ENCODE peak calls at places on chromosomes 13 and 19, in ten cellular contexts. G is cardiac fibroblast, Q is AG10803, W is neural progenitor cell, X is BJ, O is fibroblast of lung, Z is brain microvascular endothelial cell, J is lower lobe of right lung, F is endothelial cell, C is WTC11. R is an unnamed sample.

GRCh38 chr13:105464249-105464648 is 1071.2 kb downstream of the EFNB2 start:
- DNase-seq in G (no peak), Q (no peak), W (no peak), X (no peak), O (peak), Z (peak), J (no peak), F (no peak), C (no peak), R (no peak)

GRCh38 chr19:19361075-19361594 is 40.5 kb downstream of the MAU2 start:
- DNase-seq in G (peak), Q (peak), W (peak), X (peak), O (peak), Z (peak), J (peak), F (peak), C (peak), R (peak)

GRCh38 chr19:55640043-55640576 is 692 bp upstream of the ZNF580 start:
- DNase-seq in G (peak), Q (peak), W (peak), X (no peak), O (peak), Z (peak), J (peak), F (no peak), C (peak), R (peak)

GRCh38 chr13:110635405-110636002 is 20.2 kb downstream of the NAXD start:
- DNase-seq in G (no peak), Q (no peak), W (no peak), X (no peak), O (no peak), Z (no peak), J (peak), F (no peak), C (no peak), R (no peak)

GRCh38 chr19:16325671-16326400 is 1.2 kb downstream of the KLF2 start:
- DNase-seq in G (peak), Q (peak), W (peak), X (no peak), O (peak), Z (no peak), J (peak), F (no peak), C (peak), R (no peak)

GRCh38 chr13:65260938-65261880 is 1968.9 kb downstream of the PCDH9 start:
- DNase-seq in G (peak), Q (no peak), W (no peak), X (no peak), O (no peak), Z (no peak), J (no peak), F (no peak), C (no peak), R (no peak)

GRCh38 chr19:35856546-35857149 is at the start of gene KIRREL2:
- DNase-seq in G (no peak), Q (no peak), W (peak), X (no peak), O (no peak), Z (no peak), J (no peak), F (peak), C (peak), R (no peak)

GRCh38 chr19:50204081-50204428 is 633 bp downstream of the MYH14 start:
- DNase-seq in G (no peak), Q (no peak), W (no peak), X (no peak), O (no peak), Z (no peak), J (no peak), F (no peak), C (no peak), R (no peak)

GRCh38 chr19:5801796-5802616 is 2.9 kb upstream of the NRTN start:
- DNase-seq in G (peak), Q (peak), W (peak), X (no peak), O (peak), Z (no peak), J (no peak), F (no peak), C (peak), R (peak)

GRCh38 chr13:106063591-106064308 is 471.7 kb downstream of the EFNB2 start:
- DNase-seq in G (peak), Q (peak), W (no peak), X (no peak), O (peak), Z (peak), J (no peak), F (no peak), C (no peak), R (peak)

GRCh38 chr19:41376998-41377365 is 649 bp downstream of the TMEM91 start:
- DNase-seq in G (no peak), Q (no peak), W (no peak), X (no peak), O (no peak), Z (no peak), J (peak), F (no peak), C (no peak), R (no peak)

GRCh38 chr13:48491423-48492122 is 41.3 kb downstream of the RCBTB2 start:
- DNase-seq in G (no peak), Q (peak), W (no peak), X (no peak), O (no peak), Z (no peak), J (no peak), F (no peak), C (no peak), R (no peak)

GRCh38 chr13:107817652-107818287 is 397.6 kb downstream of the LIG4 start:
- DNase-seq in G (no peak), Q (no peak), W (peak), X (no peak), O (no peak), Z (no peak), J (no peak), F (no peak), C (no peak), R (no peak)

GRCh38 chr13:84430015-84430414 is 547.7 kb upstream of the SLITRK1 start:
- DNase-seq in G (peak), Q (peak), W (no peak), X (peak), O (peak), Z (peak), J (no peak), F (no peak), C (no peak), R (peak)

GRCh38 chr19:2540646-2541454 is 64.9 kb downstream of the GADD45B start:
- DNase-seq in G (peak), Q (peak), W (peak), X (peak), O (peak), Z (peak), J (peak), F (peak), C (peak), R (peak)

GRCh38 chr13:32200741-32201140 is 114.4 kb downstream of the ZAR1L start:
- DNase-seq in G (peak), Q (peak), W (no peak), X (no peak), O (peak), Z (no peak), J (no peak), F (no peak), C (no peak), R (peak)

GRCh38 chr19:49344516-49345423 is 9.6 kb downstream of the CD37 start:
- DNase-seq in G (no peak), Q (no peak), W (peak), X (no peak), O (no peak), Z (no peak), J (no peak), F (no peak), C (no peak), R (no peak)

GRCh38 chr19:45144431-45145269 is 16.1 kb downstream of the NKPD1 start:
- DNase-seq in G (no peak), Q (no peak), W (no peak), X (no peak), O (no peak), Z (no peak), J (no peak), F (no peak), C (no peak), R (no peak)

GRCh38 chr19:13838071-13838942 is 38.6 kb upstream of the NANOS3 start:
- DNase-seq in G (peak), Q (no peak), W (no peak), X (no peak), O (no peak), Z (no peak), J (no peak), F (no peak), C (no peak), R (no peak)

GRCh38 chr13:35954207-35954560 is 177.0 kb downstream of the DCLK1 start:
- DNase-seq in G (no peak), Q (peak), W (no peak), X (no peak), O (no peak), Z (no peak), J (no peak), F (no peak), C (no peak), R (no peak)

GRCh38 chr13:114025432-114026127 is 51.7 kb upstream of the C13orf46 start:
- DNase-seq in G (peak), Q (peak), W (peak), X (no peak), O (peak), Z (peak), J (no peak), F (no peak), C (no peak), R (no peak)
- TF ChIP-seq CTCF in G (no peak), Q (peak), W (no peak), X (peak), O (no peak), Z (peak), J (no peak), F (no peak), C (no peak), R (no peak)

GRCh38 chr19:30695171-30695875 is 323.1 kb downstream of the ZNF536 start:
- DNase-seq in G (no peak), Q (no peak), W (peak), X (no peak), O (no peak), Z (no peak), J (no peak), F (peak), C (peak), R (no peak)
- TF ChIP-seq CTCF in G (no peak), Q (no peak), W (peak), X (peak), O (no peak), Z (peak), J (no peak), F (no peak), C (no peak), R (peak)

GRCh38 chr19:17726914-17727773 is 7.9 kb downstream of the MAP1S start:
- DNase-seq in G (no peak), Q (no peak), W (no peak), X (no peak), O (no peak), Z (no peak), J (no peak), F (no peak), C (no peak), R (no peak)

GRCh38 chr19:17726136-17726741 is 7.0 kb downstream of the MAP1S start:
- DNase-seq in G (no peak), Q (no peak), W (no peak), X (no peak), O (no peak), Z (no peak), J (no peak), F (no peak), C (no peak), R (no peak)

GRCh38 chr19:17724655-17725054 is 5.4 kb downstream of the MAP1S start:
- DNase-seq in G (no peak), Q (no peak), W (no peak), X (no peak), O (no peak), Z (no peak), J (no peak), F (no peak), C (no peak), R (no peak)

GRCh38 chr19:17727843-17728242 is 8.6 kb downstream of the MAP1S start:
- DNase-seq in G (no peak), Q (no peak), W (no peak), X (no peak), O (no peak), Z (no peak), J (no peak), F (no peak), C (no peak), R (no peak)

GRCh38 chr19:17725422-17726078 is 6.3 kb downstream of the MAP1S start:
- DNase-seq in G (no peak), Q (no peak), W (peak), X (no peak), O (no peak), Z (no peak), J (no peak), F (no peak), C (peak), R (no peak)
- TF ChIP-seq CTCF in G (peak), Q (peak), W (peak), X (peak), O (no peak), Z (peak), J (peak), F (peak), C (peak), R (peak)

DNA sequence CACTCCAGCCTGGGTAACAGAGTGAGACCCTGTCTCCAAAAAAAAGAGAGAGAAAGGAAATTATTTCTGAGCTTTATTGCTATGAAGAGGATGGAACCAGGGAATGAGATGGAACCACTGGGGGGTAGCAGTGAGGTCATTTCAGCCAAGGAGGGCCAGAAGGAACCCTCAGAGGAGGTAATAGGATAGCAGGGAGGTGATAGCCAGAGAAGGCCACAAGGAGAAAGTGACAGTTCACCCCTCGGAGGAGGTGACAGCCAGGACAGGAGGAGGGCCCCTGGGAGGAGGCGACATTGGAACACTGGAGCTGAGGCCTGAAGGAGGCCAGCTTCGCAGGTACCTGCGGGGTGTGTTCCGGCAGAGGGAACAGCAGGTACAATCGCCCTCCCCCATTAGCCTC is 695 bp upstream of the PGPEP1 start:
- DNase-seq in G (no peak), Q (no peak), W (peak), X (no peak), O (no peak), Z (no peak), J (no peak), F (no peak), C (peak), R (peak)
- TF ChIP-seq CTCF in G (no peak), Q (peak), W (peak), X (peak), O (peak), Z (peak), J (no peak), F (no peak), C (no peak), R (peak)

DNA sequence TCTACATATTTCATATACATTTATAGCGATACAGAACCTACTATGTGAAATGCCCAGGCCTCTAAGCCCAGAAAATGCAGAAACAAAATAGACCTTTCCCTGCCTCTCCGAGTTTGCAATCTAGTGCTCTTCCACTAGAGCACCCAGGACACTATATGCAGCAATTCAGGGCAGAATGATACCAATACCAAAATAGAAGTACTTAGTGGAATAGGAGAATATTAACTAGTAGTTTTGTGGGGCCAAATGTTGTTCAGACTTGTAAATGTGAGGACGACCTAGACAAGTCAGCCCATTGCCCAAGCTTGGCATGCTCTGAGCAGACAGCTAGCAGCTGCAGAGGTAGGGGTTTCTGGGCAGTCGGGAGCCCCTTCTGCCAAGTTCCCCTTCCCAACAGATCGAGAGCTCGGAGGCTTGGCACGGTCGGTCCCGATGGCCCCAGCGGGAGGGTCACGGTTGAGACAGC is 35.8 kb upstream of the FLT1 start:
- DNase-seq in G (peak), Q (peak), W (no peak), X (no peak), O (no peak), Z (no peak), J (no peak), F (no peak), C (no peak), R (peak)
- TF ChIP-seq CTCF in G (peak), Q (peak), W (no peak), X (peak), O (peak), Z (peak), J (no peak), F (no peak), C (no peak), R (peak)

DNA sequence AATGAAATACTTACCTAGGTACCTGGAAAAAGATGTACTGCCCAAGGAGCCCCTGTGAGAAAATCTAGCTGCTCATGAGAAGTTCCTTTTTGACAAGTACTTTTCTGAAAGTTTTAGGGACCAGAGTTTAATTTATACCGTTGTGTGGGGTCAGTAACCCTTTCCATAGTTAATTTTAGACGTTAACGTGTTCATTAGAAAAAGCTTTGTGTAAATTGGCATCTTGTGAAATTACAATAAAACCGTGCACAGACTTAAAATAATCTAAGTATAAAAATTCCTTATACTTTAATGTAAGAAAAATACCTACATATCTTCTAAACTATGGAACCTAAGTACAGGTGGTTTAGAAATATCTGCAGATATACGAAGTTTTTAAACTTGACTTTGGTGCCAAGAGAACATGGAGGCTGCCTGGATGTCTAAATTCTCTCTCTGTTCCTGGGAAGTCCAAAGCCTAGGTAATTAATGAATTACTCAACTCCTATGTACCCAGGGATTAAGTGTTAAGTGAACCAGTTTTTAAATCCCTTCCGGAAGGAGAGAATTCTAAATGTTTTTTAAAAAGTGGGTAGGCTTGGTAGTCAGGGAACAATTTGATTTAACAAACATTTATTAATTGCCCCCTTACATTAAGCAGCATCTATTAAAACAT is 50.2 kb upstream of the PDX1 start:
- DNase-seq in G (no peak), Q (no peak), W (no peak), X (no peak), O (no peak), Z (no peak), J (no peak), F (no peak), C (no peak), R (no peak)
- TF ChIP-seq CTCF in G (no peak), Q (no peak), W (peak), X (no peak), O (no peak), Z (no peak), J (no peak), F (peak), C (no peak), R (peak)

DNA sequence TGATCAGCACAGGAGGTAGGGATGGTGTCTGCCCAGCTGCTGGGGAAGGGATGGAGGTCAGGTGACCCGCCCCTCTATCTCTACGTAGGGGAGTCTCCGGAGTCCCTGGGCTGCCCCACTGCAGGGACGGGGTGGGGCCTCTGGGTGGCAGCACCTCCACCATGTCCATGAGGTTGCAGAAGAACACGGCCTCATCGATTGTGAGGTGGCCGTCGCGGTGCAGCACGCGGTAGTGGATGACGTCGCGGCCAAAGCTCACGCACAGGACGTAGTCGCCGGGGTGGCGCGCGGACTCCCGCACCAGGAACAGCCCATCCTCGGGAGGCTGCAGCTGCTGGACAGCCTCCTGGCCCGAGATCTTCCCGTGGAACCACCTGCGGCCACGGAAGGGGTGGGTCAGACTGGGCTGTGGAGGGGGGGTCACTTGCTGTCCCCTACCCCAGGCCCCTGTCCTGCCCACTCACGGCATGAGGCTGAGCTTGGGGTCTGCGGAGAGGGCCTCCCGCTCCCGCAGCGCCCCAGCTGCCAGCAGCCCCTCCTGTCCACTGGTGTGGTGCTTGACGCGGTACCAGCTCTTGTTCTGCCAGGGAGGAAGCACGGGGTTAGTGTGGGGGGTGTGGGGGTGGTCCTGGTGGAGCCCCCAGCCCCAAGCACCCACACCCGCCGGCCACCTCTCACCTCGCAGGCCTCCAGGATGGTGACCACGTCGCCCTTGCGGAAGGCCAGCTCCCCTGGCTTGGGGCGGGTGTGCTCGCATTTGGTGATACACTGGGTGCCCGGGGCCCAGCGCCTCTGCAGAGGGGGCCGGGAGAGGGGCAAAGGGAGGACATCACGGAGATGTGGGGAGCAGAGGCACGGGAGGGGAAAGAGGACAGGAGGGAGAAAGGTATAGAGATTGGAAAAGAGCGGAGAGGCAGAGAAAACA is 2.3 kb downstream of the MATK start:
- DNase-seq in G (no peak), Q (no peak), W (peak), X (no peak), O (no peak), Z (no peak), J (no peak), F (peak), C (peak), R (no peak)
- TF ChIP-seq CTCF in G (peak), Q (no peak), W (peak), X (no peak), O (no peak), Z (peak), J (peak), F (no peak), C (peak), R (peak)

GRCh38 chr13:79662882-79663281 is 181.9 kb downstream of the NDFIP2 start:
- DNase-seq in G (peak), Q (no peak), W (no peak), X (no peak), O (peak), Z (no peak), J (no peak), F (no peak), C (no peak), R (no peak)
- TF ChIP-seq CTCF in G (no peak), Q (no peak), W (peak), X (no peak), O (no peak), Z (no peak), J (no peak), F (no peak), C (no peak), R (no peak)

GRCh38 chr19:46783670-46784069 is 4.7 kb downstream of the SLC1A5 start:
- DNase-seq in G (no peak), Q (no peak), W (no peak), X (no peak), O (no peak), Z (no peak), J (no peak), F (no peak), C (no peak), R (no peak)
- TF ChIP-seq CTCF in G (no peak), Q (no peak), W (no peak), X (no peak), O (no peak), Z (no peak), J (no peak), F (no peak), C (no peak), R (no peak)